ENCODE peak calls at places on chromosomes 2 and 18, in five cellular contexts. One of them, this sample, is unnamed.

GRCh38 chr2:134193774-134194173 is 60.1 kb upstream of the MGAT5 start:
- DNase-seq in AG09309: no peak
- DNase-seq in astrocyte of the cerebellum: no peak
- DNase-seq in adrenal gland: peak
- DNase-seq in right lobe of liver: no peak
- DNase-seq in this sample: no peak

GRCh38 chr2:42888321-42888720 is 95.9 kb upstream of the HAAO start:
- DNase-seq in astrocyte of the cerebellum: peak
- DNase-seq in right lobe of liver: no peak
- DNase-seq in adrenal gland: no peak
- DNase-seq in AG09309: no peak
- DNase-seq in this sample: no peak

GRCh38 chr2:3214827-3215404 is 162.7 kb downstream of the EIPR1 start:
- DNase-seq in adrenal gland: no peak
- DNase-seq in astrocyte of the cerebellum: no peak
- DNase-seq in AG09309: no peak
- DNase-seq in right lobe of liver: no peak
- DNase-seq in this sample: no peak

GRCh38 chr18:12703714-12704113 is 872 bp downstream of the PSMG2 start:
- DNase-seq in astrocyte of the cerebellum: no peak
- DNase-seq in right lobe of liver: no peak
- DNase-seq in adrenal gland: no peak
- DNase-seq in AG09309: no peak
- DNase-seq in this sample: peak

GRCh38 chr18:79749251-79750191 is 48.2 kb upstream of the KCNG2 start:
- DNase-seq in AG09309: no peak
- DNase-seq in astrocyte of the cerebellum: no peak
- DNase-seq in adrenal gland: no peak
- DNase-seq in right lobe of liver: peak
- DNase-seq in this sample: no peak

GRCh38 chr18:53757346-53757745 is 467.1 kb downstream of the MBD2 start:
- DNase-seq in right lobe of liver: no peak
- DNase-seq in AG09309: no peak
- DNase-seq in adrenal gland: no peak
- DNase-seq in astrocyte of the cerebellum: no peak
- DNase-seq in this sample: no peak

GRCh38 chr18:907880-908512 is 3.3 kb downstream of the ADCYAP1 start:
- DNase-seq in AG09309: no peak
- DNase-seq in right lobe of liver: no peak
- DNase-seq in adrenal gland: no peak
- DNase-seq in astrocyte of the cerebellum: no peak
- DNase-seq in this sample: no peak

GRCh38 chr2:215137741-215138340 is 585 bp downstream of the ABCA12 start:
- DNase-seq in AG09309: no peak
- DNase-seq in right lobe of liver: no peak
- DNase-seq in adrenal gland: no peak
- DNase-seq in astrocyte of the cerebellum: peak
- DNase-seq in this sample: peak

GRCh38 chr2:152221870-152222269 is 46.3 kb upstream of the STAM2 start:
- DNase-seq in astrocyte of the cerebellum: peak
- DNase-seq in right lobe of liver: no peak
- DNase-seq in AG09309: no peak
- DNase-seq in adrenal gland: no peak
- DNase-seq in this sample: no peak

GRCh38 chr2:38653715-38654494 is 12.0 kb upstream of the GALM start:
- DNase-seq in AG09309: no peak
- DNase-seq in right lobe of liver: no peak
- DNase-seq in adrenal gland: peak
- DNase-seq in astrocyte of the cerebellum: no peak
- DNase-seq in this sample: no peak

GRCh38 chr2:191839918-191840804 is 6.7 kb downstream of the CAVIN2 start:
- DNase-seq in adrenal gland: no peak
- DNase-seq in right lobe of liver: no peak
- DNase-seq in astrocyte of the cerebellum: no peak
- DNase-seq in AG09309: no peak
- DNase-seq in this sample: no peak

GRCh38 chr2:3147641-3148530 is 229.7 kb downstream of the EIPR1 start:
- DNase-seq in adrenal gland: no peak
- DNase-seq in right lobe of liver: no peak
- DNase-seq in AG09309: no peak
- DNase-seq in astrocyte of the cerebellum: no peak
- DNase-seq in this sample: no peak

GRCh38 chr2:169705927-169706326 is 11.7 kb downstream of the PHOSPHO2 start:
- DNase-seq in right lobe of liver: no peak
- DNase-seq in adrenal gland: no peak
- DNase-seq in astrocyte of the cerebellum: peak
- DNase-seq in AG09309: peak
- DNase-seq in this sample: no peak

GRCh38 chr2:165391791-165392190 is 77.7 kb upstream of the CSRNP3 start:
- DNase-seq in astrocyte of the cerebellum: no peak
- DNase-seq in AG09309: no peak
- DNase-seq in adrenal gland: no peak
- DNase-seq in right lobe of liver: no peak
- DNase-seq in this sample: no peak

GRCh38 chr2:241298554-241299165 is 16.8 kb downstream of the HDLBP start:
- DNase-seq in AG09309: no peak
- DNase-seq in right lobe of liver: no peak
- DNase-seq in astrocyte of the cerebellum: no peak
- DNase-seq in adrenal gland: no peak
- DNase-seq in this sample: no peak

GRCh38 chr18:6219116-6219717 is 195.5 kb downstream of the L3MBTL4 start:
- DNase-seq in adrenal gland: peak
- DNase-seq in right lobe of liver: peak
- DNase-seq in AG09309: peak
- DNase-seq in astrocyte of the cerebellum: peak
- DNase-seq in this sample: peak

GRCh38 chr2:170505631-170506270 is 209.4 kb upstream of the SP5 start:
- DNase-seq in astrocyte of the cerebellum: no peak
- DNase-seq in AG09309: no peak
- DNase-seq in adrenal gland: peak
- DNase-seq in right lobe of liver: no peak
- DNase-seq in this sample: no peak

GRCh38 chr2:79660552-79660951 is 147.7 kb downstream of the CTNNA2 start:
- DNase-seq in AG09309: no peak
- DNase-seq in astrocyte of the cerebellum: peak
- DNase-seq in adrenal gland: no peak
- DNase-seq in right lobe of liver: no peak
- DNase-seq in this sample: no peak

GRCh38 chr2:150438654-150439053 is 48.8 kb downstream of the RND3 start:
- DNase-seq in AG09309: no peak
- DNase-seq in astrocyte of the cerebellum: no peak
- DNase-seq in right lobe of liver: no peak
- DNase-seq in adrenal gland: no peak
- DNase-seq in this sample: no peak

GRCh38 chr18:79575891-79576685 is 103.5 kb upstream of the CTDP1 start:
- DNase-seq in astrocyte of the cerebellum: no peak
- DNase-seq in right lobe of liver: peak
- DNase-seq in adrenal gland: peak
- DNase-seq in AG09309: no peak
- DNase-seq in this sample: peak

GRCh38 chr2:888906-889566 is 61.6 kb upstream of the SNTG2 start:
- DNase-seq in astrocyte of the cerebellum: no peak
- DNase-seq in adrenal gland: no peak
- DNase-seq in right lobe of liver: no peak
- DNase-seq in AG09309: no peak
- DNase-seq in this sample: no peak

GRCh38 chr2:206452750-206453149 is 9.4 kb downstream of the ADAM23 start:
- DNase-seq in right lobe of liver: no peak
- DNase-seq in astrocyte of the cerebellum: no peak
- DNase-seq in AG09309: no peak
- DNase-seq in adrenal gland: no peak
- DNase-seq in this sample: no peak

GRCh38 chr2:226763320-226763719 is 36.3 kb downstream of the IRS1 start:
- DNase-seq in AG09309: no peak
- DNase-seq in adrenal gland: no peak
- DNase-seq in astrocyte of the cerebellum: no peak
- DNase-seq in right lobe of liver: no peak
- DNase-seq in this sample: no peak

GRCh38 chr18:23575309-23575651 is 11.0 kb downstream of the NPC1 start:
- DNase-seq in AG09309: no peak
- DNase-seq in astrocyte of the cerebellum: no peak
- DNase-seq in adrenal gland: no peak
- DNase-seq in right lobe of liver: no peak
- DNase-seq in this sample: no peak

GRCh38 chr2:83744830-83745229 is 714.2 kb downstream of the SUCLG1 start:
- DNase-seq in AG09309: no peak
- DNase-seq in right lobe of liver: no peak
- DNase-seq in adrenal gland: no peak
- DNase-seq in astrocyte of the cerebellum: no peak
- DNase-seq in this sample: no peak

GRCh38 chr2:223297788-223298187 is 245.8 kb downstream of the KCNE4 start:
- DNase-seq in right lobe of liver: no peak
- DNase-seq in astrocyte of the cerebellum: no peak
- DNase-seq in adrenal gland: no peak
- DNase-seq in AG09309: no peak
- DNase-seq in this sample: no peak

GRCh38 chr2:179538406-179538805 is 273.8 kb upstream of the SESTD1 start:
- DNase-seq in astrocyte of the cerebellum: no peak
- DNase-seq in right lobe of liver: no peak
- DNase-seq in adrenal gland: no peak
- DNase-seq in AG09309: no peak
- DNase-seq in this sample: no peak

GRCh38 chr2:65003037-65003436 is 13.8 kb downstream of the SLC1A4 start:
- DNase-seq in adrenal gland: no peak
- DNase-seq in AG09309: no peak
- DNase-seq in astrocyte of the cerebellum: no peak
- DNase-seq in right lobe of liver: no peak
- DNase-seq in this sample: no peak

GRCh38 chr2:205460217-205460616 is 222.1 kb upstream of the NRP2 start:
- DNase-seq in astrocyte of the cerebellum: no peak
- DNase-seq in right lobe of liver: no peak
- DNase-seq in adrenal gland: no peak
- DNase-seq in AG09309: no peak
- DNase-seq in this sample: no peak

GRCh38 chr2:111689899-111690298 is 194.1 kb downstream of the ANAPC1 start:
- DNase-seq in astrocyte of the cerebellum: no peak
- DNase-seq in AG09309: no peak
- DNase-seq in adrenal gland: no peak
- DNase-seq in right lobe of liver: no peak
- DNase-seq in this sample: no peak

GRCh38 chr2:28978606-28979005 is 2.5 kb upstream of the TOGARAM2 start:
- DNase-seq in adrenal gland: no peak
- DNase-seq in astrocyte of the cerebellum: no peak
- DNase-seq in AG09309: no peak
- DNase-seq in right lobe of liver: no peak
- DNase-seq in this sample: no peak

GRCh38 chr2:158006961-158007664 is 94.6 kb upstream of the UPP2 start:
- DNase-seq in adrenal gland: no peak
- DNase-seq in AG09309: no peak
- DNase-seq in astrocyte of the cerebellum: no peak
- DNase-seq in right lobe of liver: no peak
- DNase-seq in this sample: no peak

GRCh38 chr18:76529433-76529811 is 34.4 kb upstream of the ZNF516 start:
- DNase-seq in right lobe of liver: no peak
- DNase-seq in adrenal gland: no peak
- DNase-seq in astrocyte of the cerebellum: no peak
- DNase-seq in AG09309: no peak
- DNase-seq in this sample: no peak

GRCh38 chr2:236631361-236632291 is 62.0 kb downstream of the ACKR3 start:
- DNase-seq in right lobe of liver: peak
- DNase-seq in adrenal gland: peak
- DNase-seq in AG09309: no peak
- DNase-seq in astrocyte of the cerebellum: no peak
- DNase-seq in this sample: no peak

GRCh38 chr2:137302957-137303356 is 537.6 kb downstream of the THSD7B start:
- DNase-seq in AG09309: no peak
- DNase-seq in adrenal gland: no peak
- DNase-seq in astrocyte of the cerebellum: no peak
- DNase-seq in right lobe of liver: no peak
- DNase-seq in this sample: no peak

GRCh38 chr2:205972113-205972512 is 113.9 kb downstream of the INO80D start:
- DNase-seq in adrenal gland: no peak
- DNase-seq in AG09309: no peak
- DNase-seq in right lobe of liver: peak
- DNase-seq in astrocyte of the cerebellum: no peak
- DNase-seq in this sample: no peak

GRCh38 chr18:37403100-37403781 is 162.4 kb downstream of the CELF4 start:
- DNase-seq in astrocyte of the cerebellum: no peak
- DNase-seq in AG09309: peak
- DNase-seq in adrenal gland: peak
- DNase-seq in right lobe of liver: no peak
- DNase-seq in this sample: peak

GRCh38 chr2:118845005-118845842 is 2.2 kb downstream of the EN1 start:
- DNase-seq in astrocyte of the cerebellum: no peak
- DNase-seq in AG09309: no peak
- DNase-seq in adrenal gland: no peak
- DNase-seq in right lobe of liver: no peak
- DNase-seq in this sample: no peak

GRCh38 chr2:101107246-101107645 is 43.9 kb downstream of the TBC1D8 start:
- DNase-seq in AG09309: no peak
- DNase-seq in astrocyte of the cerebellum: no peak
- DNase-seq in adrenal gland: no peak
- DNase-seq in right lobe of liver: no peak
- DNase-seq in this sample: no peak
- H3K4me3 ChIP-seq in AG09309: no peak
- H3K4me3 ChIP-seq in astrocyte of the cerebellum: no peak
- H3K4me3 ChIP-seq in adrenal gland: no peak
- H3K4me3 ChIP-seq in right lobe of liver: no peak
- H3K4me3 ChIP-seq in this sample: no peak

DNA sequence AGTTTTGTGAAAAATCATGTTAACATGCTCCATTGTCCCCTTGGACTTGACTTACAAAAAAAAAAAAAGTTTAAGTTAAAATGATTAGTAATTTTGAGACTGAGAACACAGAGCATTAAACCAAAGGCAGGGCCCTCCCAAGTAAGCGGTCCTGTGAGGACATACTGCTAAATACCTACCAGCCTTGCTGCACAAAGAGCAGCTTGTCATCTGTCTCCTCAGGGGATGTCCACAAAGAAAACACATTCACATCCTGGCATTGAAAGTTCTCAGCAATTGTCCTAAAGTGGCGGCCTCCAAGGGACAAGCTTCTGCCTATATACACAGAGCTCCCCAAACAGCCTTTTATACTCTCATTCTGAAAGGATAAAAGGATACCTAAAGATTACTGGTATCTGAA is 501.7 kb upstream of the CHAC2 start:
- DNase-seq in right lobe of liver: no peak
- DNase-seq in AG09309: no peak
- DNase-seq in adrenal gland: no peak
- DNase-seq in astrocyte of the cerebellum: no peak
- DNase-seq in this sample: no peak
- H3K4me3 ChIP-seq in right lobe of liver: no peak
- H3K4me3 ChIP-seq in AG09309: no peak
- H3K4me3 ChIP-seq in adrenal gland: no peak
- H3K4me3 ChIP-seq in astrocyte of the cerebellum: no peak
- H3K4me3 ChIP-seq in this sample: no peak

GRCh38 chr2:18363348-18363747 is 197.1 kb downstream of the RDH14 start:
- DNase-seq in adrenal gland: no peak
- DNase-seq in AG09309: no peak
- DNase-seq in astrocyte of the cerebellum: no peak
- DNase-seq in right lobe of liver: no peak
- DNase-seq in this sample: no peak
- H3K4me3 ChIP-seq in adrenal gland: no peak
- H3K4me3 ChIP-seq in AG09309: no peak
- H3K4me3 ChIP-seq in astrocyte of the cerebellum: no peak
- H3K4me3 ChIP-seq in right lobe of liver: no peak
- H3K4me3 ChIP-seq in this sample: no peak

GRCh38 chr2:98487806-98488189 is 43.1 kb downstream of the INPP4A start:
- DNase-seq in adrenal gland: no peak
- DNase-seq in right lobe of liver: no peak
- DNase-seq in astrocyte of the cerebellum: no peak
- DNase-seq in AG09309: no peak
- DNase-seq in this sample: no peak
- H3K4me3 ChIP-seq in adrenal gland: no peak
- H3K4me3 ChIP-seq in right lobe of liver: no peak
- H3K4me3 ChIP-seq in astrocyte of the cerebellum: no peak
- H3K4me3 ChIP-seq in AG09309: no peak
- H3K4me3 ChIP-seq in this sample: no peak

GRCh38 chr2:146762786-146763185 is 1082.0 kb upstream of the ACVR2A start:
- DNase-seq in right lobe of liver: no peak
- DNase-seq in astrocyte of the cerebellum: no peak
- DNase-seq in adrenal gland: no peak
- DNase-seq in AG09309: no peak
- DNase-seq in this sample: no peak
- H3K4me3 ChIP-seq in right lobe of liver: no peak
- H3K4me3 ChIP-seq in astrocyte of the cerebellum: no peak
- H3K4me3 ChIP-seq in adrenal gland: no peak
- H3K4me3 ChIP-seq in AG09309: no peak
- H3K4me3 ChIP-seq in this sample: no peak